ENCODE peak calls at places on chromosomes 6 and 20, in nine cellular contexts. One of them, this sample, is unnamed.

GRCh38 chr6:68235192-68235812 is 399.8 kb upstream of the ADGRB3 start:
- DNase-seq in NCI-H2029 treated with DMSO at 0.1 percent for 48 hours: no peak
- DNase-seq in activated CD4-positive, alpha-beta T cell treated with anti-CD3 and anti-CD28 coated beads, Interleukin-2, amount 50 U/mL, for 24 hours: no peak
- DNase-seq in type B pancreatic cell: no peak
- DNase-seq in stimulated activated CD4-positive, alpha-beta T cell treated with anti-CD3 and anti-CD28 coated beads, Interleukin-15, amount 100 ng/mL, for 1 hour: no peak
- DNase-seq in stimulated activated naive CD8-positive, alpha-beta T cell treated with anti-CD3 and anti-CD28 coated beads, Interleukin-15, Interleukin-2, amounts not matched to agents 100 U/mL and 50 U/mL, for 24 hours: no peak
- DNase-seq in GM13976: no peak
- DNase-seq in activated CD8-positive, alpha-beta memory T cell treated with anti-CD3 and anti-CD28 coated beads for 4 hours: no peak
- DNase-seq in naive B cell: no peak
- DNase-seq in this sample: no peak

GRCh38 chr20:37941332-37941731 is 38.4 kb downstream of the VSTM2L start:
- DNase-seq in activated CD4-positive, alpha-beta T cell treated with anti-CD3 and anti-CD28 coated beads, Interleukin-2, amount 50 U/mL, for 24 hours: no peak
- DNase-seq in stimulated activated CD4-positive, alpha-beta T cell treated with anti-CD3 and anti-CD28 coated beads, Interleukin-15, amount 100 ng/mL, for 1 hour: no peak
- DNase-seq in GM13976: peak
- DNase-seq in NCI-H2029 treated with DMSO at 0.1 percent for 48 hours: no peak
- DNase-seq in type B pancreatic cell: peak
- DNase-seq in activated CD8-positive, alpha-beta memory T cell treated with anti-CD3 and anti-CD28 coated beads for 4 hours: no peak
- DNase-seq in stimulated activated naive CD8-positive, alpha-beta T cell treated with anti-CD3 and anti-CD28 coated beads, Interleukin-15, Interleukin-2, amounts not matched to agents 100 U/mL and 50 U/mL, for 24 hours: no peak
- DNase-seq in naive B cell: no peak
- DNase-seq in this sample: no peak

GRCh38 chr20:49641683-49642649 is 71.7 kb downstream of the B4GALT5 start:
- DNase-seq in activated CD8-positive, alpha-beta memory T cell treated with anti-CD3 and anti-CD28 coated beads for 4 hours: no peak
- DNase-seq in type B pancreatic cell: no peak
- DNase-seq in NCI-H2029 treated with DMSO at 0.1 percent for 48 hours: peak
- DNase-seq in activated CD4-positive, alpha-beta T cell treated with anti-CD3 and anti-CD28 coated beads, Interleukin-2, amount 50 U/mL, for 24 hours: no peak
- DNase-seq in naive B cell: no peak
- DNase-seq in stimulated activated naive CD8-positive, alpha-beta T cell treated with anti-CD3 and anti-CD28 coated beads, Interleukin-15, Interleukin-2, amounts not matched to agents 100 U/mL and 50 U/mL, for 24 hours: no peak
- DNase-seq in GM13976: no peak
- DNase-seq in stimulated activated CD4-positive, alpha-beta T cell treated with anti-CD3 and anti-CD28 coated beads, Interleukin-15, amount 100 ng/mL, for 1 hour: no peak
- DNase-seq in this sample: no peak

GRCh38 chr6:145148392-145149175 is 586.7 kb downstream of the EPM2A start:
- DNase-seq in naive B cell: no peak
- DNase-seq in GM13976: no peak
- DNase-seq in activated CD8-positive, alpha-beta memory T cell treated with anti-CD3 and anti-CD28 coated beads for 4 hours: no peak
- DNase-seq in activated CD4-positive, alpha-beta T cell treated with anti-CD3 and anti-CD28 coated beads, Interleukin-2, amount 50 U/mL, for 24 hours: no peak
- DNase-seq in stimulated activated naive CD8-positive, alpha-beta T cell treated with anti-CD3 and anti-CD28 coated beads, Interleukin-15, Interleukin-2, amounts not matched to agents 100 U/mL and 50 U/mL, for 24 hours: no peak
- DNase-seq in stimulated activated CD4-positive, alpha-beta T cell treated with anti-CD3 and anti-CD28 coated beads, Interleukin-15, amount 100 ng/mL, for 1 hour: no peak
- DNase-seq in type B pancreatic cell: no peak
- DNase-seq in NCI-H2029 treated with DMSO at 0.1 percent for 48 hours: no peak
- DNase-seq in this sample: no peak

GRCh38 chr6:116387374-116387773 is 16.6 kb downstream of the DSE start:
- DNase-seq in stimulated activated CD4-positive, alpha-beta T cell treated with anti-CD3 and anti-CD28 coated beads, Interleukin-15, amount 100 ng/mL, for 1 hour: no peak
- DNase-seq in GM13976: peak
- DNase-seq in naive B cell: no peak
- DNase-seq in activated CD8-positive, alpha-beta memory T cell treated with anti-CD3 and anti-CD28 coated beads for 4 hours: no peak
- DNase-seq in type B pancreatic cell: no peak
- DNase-seq in activated CD4-positive, alpha-beta T cell treated with anti-CD3 and anti-CD28 coated beads, Interleukin-2, amount 50 U/mL, for 24 hours: no peak
- DNase-seq in NCI-H2029 treated with DMSO at 0.1 percent for 48 hours: no peak
- DNase-seq in stimulated activated naive CD8-positive, alpha-beta T cell treated with anti-CD3 and anti-CD28 coated beads, Interleukin-15, Interleukin-2, amounts not matched to agents 100 U/mL and 50 U/mL, for 24 hours: no peak
- DNase-seq in this sample: no peak

GRCh38 chr6:10369896-10370295 is 45.0 kb downstream of the TFAP2A start:
- DNase-seq in naive B cell: no peak
- DNase-seq in activated CD4-positive, alpha-beta T cell treated with anti-CD3 and anti-CD28 coated beads, Interleukin-2, amount 50 U/mL, for 24 hours: no peak
- DNase-seq in GM13976: no peak
- DNase-seq in activated CD8-positive, alpha-beta memory T cell treated with anti-CD3 and anti-CD28 coated beads for 4 hours: no peak
- DNase-seq in stimulated activated CD4-positive, alpha-beta T cell treated with anti-CD3 and anti-CD28 coated beads, Interleukin-15, amount 100 ng/mL, for 1 hour: no peak
- DNase-seq in NCI-H2029 treated with DMSO at 0.1 percent for 48 hours: no peak
- DNase-seq in stimulated activated naive CD8-positive, alpha-beta T cell treated with anti-CD3 and anti-CD28 coated beads, Interleukin-15, Interleukin-2, amounts not matched to agents 100 U/mL and 50 U/mL, for 24 hours: no peak
- DNase-seq in type B pancreatic cell: no peak
- DNase-seq in this sample: no peak

GRCh38 chr6:154754152-154754551 is 20.9 kb downstream of the SCAF8 start:
- DNase-seq in type B pancreatic cell: no peak
- DNase-seq in stimulated activated naive CD8-positive, alpha-beta T cell treated with anti-CD3 and anti-CD28 coated beads, Interleukin-15, Interleukin-2, amounts not matched to agents 100 U/mL and 50 U/mL, for 24 hours: no peak
- DNase-seq in GM13976: no peak
- DNase-seq in NCI-H2029 treated with DMSO at 0.1 percent for 48 hours: no peak
- DNase-seq in activated CD8-positive, alpha-beta memory T cell treated with anti-CD3 and anti-CD28 coated beads for 4 hours: no peak
- DNase-seq in activated CD4-positive, alpha-beta T cell treated with anti-CD3 and anti-CD28 coated beads, Interleukin-2, amount 50 U/mL, for 24 hours: no peak
- DNase-seq in naive B cell: no peak
- DNase-seq in stimulated activated CD4-positive, alpha-beta T cell treated with anti-CD3 and anti-CD28 coated beads, Interleukin-15, amount 100 ng/mL, for 1 hour: no peak
- DNase-seq in this sample: no peak

GRCh38 chr20:12023169-12023795 is 105.6 kb downstream of the BTBD3 start:
- DNase-seq in activated CD8-positive, alpha-beta memory T cell treated with anti-CD3 and anti-CD28 coated beads for 4 hours: no peak
- DNase-seq in stimulated activated CD4-positive, alpha-beta T cell treated with anti-CD3 and anti-CD28 coated beads, Interleukin-15, amount 100 ng/mL, for 1 hour: no peak
- DNase-seq in type B pancreatic cell: no peak
- DNase-seq in GM13976: peak
- DNase-seq in NCI-H2029 treated with DMSO at 0.1 percent for 48 hours: no peak
- DNase-seq in naive B cell: peak
- DNase-seq in activated CD4-positive, alpha-beta T cell treated with anti-CD3 and anti-CD28 coated beads, Interleukin-2, amount 50 U/mL, for 24 hours: no peak
- DNase-seq in stimulated activated naive CD8-positive, alpha-beta T cell treated with anti-CD3 and anti-CD28 coated beads, Interleukin-15, Interleukin-2, amounts not matched to agents 100 U/mL and 50 U/mL, for 24 hours: no peak
- DNase-seq in this sample: no peak

GRCh38 chr6:29722773-29723665 is at the start of gene HLA-F:
- DNase-seq in activated CD8-positive, alpha-beta memory T cell treated with anti-CD3 and anti-CD28 coated beads for 4 hours: peak
- DNase-seq in activated CD4-positive, alpha-beta T cell treated with anti-CD3 and anti-CD28 coated beads, Interleukin-2, amount 50 U/mL, for 24 hours: peak
- DNase-seq in naive B cell: peak
- DNase-seq in GM13976: peak
- DNase-seq in stimulated activated CD4-positive, alpha-beta T cell treated with anti-CD3 and anti-CD28 coated beads, Interleukin-15, amount 100 ng/mL, for 1 hour: peak
- DNase-seq in NCI-H2029 treated with DMSO at 0.1 percent for 48 hours: peak
- DNase-seq in type B pancreatic cell: no peak
- DNase-seq in stimulated activated naive CD8-positive, alpha-beta T cell treated with anti-CD3 and anti-CD28 coated beads, Interleukin-15, Interleukin-2, amounts not matched to agents 100 U/mL and 50 U/mL, for 24 hours: peak
- DNase-seq in this sample: peak

GRCh38 chr6:43725643-43726580 is 38.3 kb upstream of the MRPS18A start:
- DNase-seq in type B pancreatic cell: no peak
- DNase-seq in naive B cell: no peak
- DNase-seq in NCI-H2029 treated with DMSO at 0.1 percent for 48 hours: no peak
- DNase-seq in stimulated activated CD4-positive, alpha-beta T cell treated with anti-CD3 and anti-CD28 coated beads, Interleukin-15, amount 100 ng/mL, for 1 hour: no peak
- DNase-seq in GM13976: no peak
- DNase-seq in activated CD8-positive, alpha-beta memory T cell treated with anti-CD3 and anti-CD28 coated beads for 4 hours: no peak
- DNase-seq in activated CD4-positive, alpha-beta T cell treated with anti-CD3 and anti-CD28 coated beads, Interleukin-2, amount 50 U/mL, for 24 hours: no peak
- DNase-seq in stimulated activated naive CD8-positive, alpha-beta T cell treated with anti-CD3 and anti-CD28 coated beads, Interleukin-15, Interleukin-2, amounts not matched to agents 100 U/mL and 50 U/mL, for 24 hours: no peak
- DNase-seq in this sample: no peak

GRCh38 chr6:124858564-124858963 is 103.7 kb upstream of the RNF217 start:
- DNase-seq in stimulated activated CD4-positive, alpha-beta T cell treated with anti-CD3 and anti-CD28 coated beads, Interleukin-15, amount 100 ng/mL, for 1 hour: no peak
- DNase-seq in activated CD8-positive, alpha-beta memory T cell treated with anti-CD3 and anti-CD28 coated beads for 4 hours: no peak
- DNase-seq in NCI-H2029 treated with DMSO at 0.1 percent for 48 hours: no peak
- DNase-seq in activated CD4-positive, alpha-beta T cell treated with anti-CD3 and anti-CD28 coated beads, Interleukin-2, amount 50 U/mL, for 24 hours: no peak
- DNase-seq in type B pancreatic cell: no peak
- DNase-seq in stimulated activated naive CD8-positive, alpha-beta T cell treated with anti-CD3 and anti-CD28 coated beads, Interleukin-15, Interleukin-2, amounts not matched to agents 100 U/mL and 50 U/mL, for 24 hours: no peak
- DNase-seq in naive B cell: no peak
- DNase-seq in GM13976: no peak
- DNase-seq in this sample: no peak

This sample was measured in naive thymus-derived CD8-positive, alpha-beta T cell.